ENCODE peak calls at places on chromosomes 12 and 14, in five cellular contexts. I is upper lobe of right lung; S is stimulated activated CD4-positive, alpha-beta T cell treated with anti-CD3 and anti-CD28 coated beads, Interleukin-2, amount 100 ng/mL, for 24 hours; Y is kidney glomerular epithelial cell; C is NCI-H510A. K is an unnamed sample.

GRCh38 chr12:106971065-106971464 is 15.4 kb downstream of the TMEM263 start:
- DNase-seq in I (no peak), S (no peak), Y (no peak), C (no peak), K (no peak)

GRCh38 chr14:61894452-61895077 is 132.3 kb downstream of the SNAPC1 start:
- DNase-seq in I (peak), S (peak), Y (peak), C (peak), K (peak)

GRCh38 chr12:126998747-126999285 is 1268.2 kb upstream of the TMEM132C start:
- DNase-seq in I (no peak), S (no peak), Y (no peak), C (no peak), K (no peak)

GRCh38 chr14:65225299-65226159 is 123.2 kb upstream of the MAX start:
- DNase-seq in I (no peak), S (no peak), Y (peak), C (no peak), K (no peak)

GRCh38 chr14:49853158-49853477 is 530 bp upstream of the NEMF start:
- DNase-seq in I (no peak), S (no peak), Y (no peak), C (no peak), K (no peak)

GRCh38 chr12:13465641-13466040 is 269.1 kb downstream of the EMP1 start:
- DNase-seq in I (no peak), S (no peak), Y (no peak), C (no peak), K (no peak)

GRCh38 chr12:1424674-1425395 is 169.5 kb downstream of the FBXL14 start:
- DNase-seq in I (no peak), S (no peak), Y (no peak), C (no peak), K (no peak)

GRCh38 chr14:102900631-102901571 is 21.6 kb upstream of the AMN start:
- DNase-seq in I (peak), S (no peak), Y (no peak), C (no peak), K (no peak)

GRCh38 chr12:95633671-95634465 is 82.6 kb upstream of the USP44 start:
- DNase-seq in I (no peak), S (no peak), Y (no peak), C (no peak), K (no peak)

GRCh38 chr14:66572836-66573235 is 64.9 kb downstream of the GPHN start:
- DNase-seq in I (no peak), S (no peak), Y (no peak), C (no peak), K (no peak)

GRCh38 chr12:15726029-15726756 is 63.0 kb downstream of the EPS8 start:
- DNase-seq in I (no peak), S (no peak), Y (no peak), C (no peak), K (no peak)

GRCh38 chr14:52988153-52988552 is 37.3 kb upstream of the FERMT2 start:
- DNase-seq in I (no peak), S (no peak), Y (no peak), C (no peak), K (no peak)

GRCh38 chr12:49909826-49910225 is 6.1 kb upstream of the FAIM2 start:
- DNase-seq in I (peak), S (no peak), Y (peak), C (peak), K (no peak)

GRCh38 chr14:30193791-30194407 is 266.3 kb upstream of the PRKD1 start:
- DNase-seq in I (no peak), S (no peak), Y (no peak), C (no peak), K (no peak)

GRCh38 chr14:63452796-63453195 is 90.4 kb downstream of the PPP2R5E start:
- DNase-seq in I (no peak), S (no peak), Y (no peak), C (no peak), K (no peak)

GRCh38 chr12:131830335-131831020 is 2.3 kb downstream of the MMP17 start:
- DNase-seq in I (peak), S (peak), Y (peak), C (peak), K (peak)

GRCh38 chr14:68110989-68111704 is 291.6 kb downstream of the RAD51B start:
- DNase-seq in I (no peak), S (no peak), Y (no peak), C (no peak), K (no peak)

GRCh38 chr12:6493580-6494350 is at the start of gene NCAPD2:
- DNase-seq in I (peak), S (peak), Y (peak), C (peak), K (peak)

GRCh38 chr12:115383668-115384067 is 699.7 kb upstream of the TBX3 start:
- DNase-seq in I (no peak), S (no peak), Y (no peak), C (no peak), K (no peak)

GRCh38 chr14:34489324-34489723 is 27.3 kb upstream of the SPTSSA start:
- DNase-seq in I (no peak), S (no peak), Y (no peak), C (no peak), K (no peak)

GRCh38 chr12:59444932-59445331 is 150.9 kb upstream of the SLC16A7 start:
- DNase-seq in I (no peak), S (no peak), Y (no peak), C (no peak), K (no peak)

GRCh38 chr12:124938066-124938465 is 23.6 kb upstream of the UBC start:
- DNase-seq in I (no peak), S (no peak), Y (no peak), C (no peak), K (no peak)

GRCh38 chr14:61192970-61193369 is 88.2 kb downstream of the TMEM30B start:
- DNase-seq in I (no peak), S (no peak), Y (no peak), C (no peak), K (no peak)

GRCh38 chr12:88509347-88509746 is 70.9 kb downstream of the KITLG start:
- DNase-seq in I (no peak), S (no peak), Y (no peak), C (no peak), K (no peak)

GRCh38 chr14:105851716-105852377 is 325.5 kb downstream of the TMEM121 start:
- DNase-seq in I (no peak), S (no peak), Y (no peak), C (no peak), K (no peak)

GRCh38 chr12:110042260-110042659 is 6.1 kb downstream of the C12orf76 start:
- DNase-seq in I (no peak), S (no peak), Y (no peak), C (peak), K (no peak)

GRCh38 chr14:64773046-64773445 is 68.8 kb downstream of the PLEKHG3 start:
- DNase-seq in I (no peak), S (no peak), Y (no peak), C (no peak), K (no peak)

GRCh38 chr14:102966256-102966655 is 43.8 kb downstream of the AMN start:
- DNase-seq in I (no peak), S (no peak), Y (no peak), C (no peak), K (no peak)

GRCh38 chr12:60501124-60501729 is 905.4 kb downstream of the SLC16A7 start:
- DNase-seq in I (no peak), S (no peak), Y (no peak), C (no peak), K (peak)

GRCh38 chr14:56004323-56004722 is 113.9 kb upstream of the PELI2 start:
- DNase-seq in I (no peak), S (no peak), Y (no peak), C (no peak), K (no peak)

GRCh38 chr12:75322464-75322863 is 7.7 kb downstream of the CAPS2 start:
- DNase-seq in I (no peak), S (no peak), Y (no peak), C (no peak), K (no peak)

GRCh38 chr12:104620761-104621531 is 164.2 kb downstream of the CHST11 start:
- DNase-seq in I (no peak), S (no peak), Y (no peak), C (no peak), K (no peak)

GRCh38 chr12:100225491-100225890 is 24.9 kb downstream of the ACTR6 start:
- DNase-seq in I (no peak), S (no peak), Y (no peak), C (no peak), K (no peak)

GRCh38 chr12:132025526-132025925 is 75.8 kb downstream of the EP400 start:
- DNase-seq in I (peak), S (no peak), Y (no peak), C (no peak), K (no peak)

GRCh38 chr12:64634508-64635092 is 24.3 kb downstream of the RASSF3 start:
- DNase-seq in I (no peak), S (no peak), Y (no peak), C (no peak), K (no peak)

GRCh38 chr12:129570796-129571400 is 332.9 kb downstream of the TMEM132D start:
- DNase-seq in I (no peak), S (no peak), Y (no peak), C (peak), K (no peak)

K was measured in HuH-7.